ENCODE peak calls at places on chromosomes 2 and 18, in eight cellular contexts. A, J, T, K, O, U, R and L are unnamed samples.

GRCh38 chr2:10120158-10120937 is 2.2 kb upstream of the RRM2 start:
- DNase-seq in A (no peak), J (peak), T (peak), K (peak), O (peak), U (peak), R (peak), L (peak)

GRCh38 chr18:7273301-7273911 is 42.5 kb downstream of the LRRC30 start:
- DNase-seq in A (peak), J (peak), T (peak), K (no peak), O (no peak), U (peak), R (no peak), L (peak)

GRCh38 chr2:9782197-9782719 is 61.0 kb upstream of the TAF1B start:
- DNase-seq in A (no peak), J (no peak), T (no peak), K (peak), O (no peak), U (no peak), R (no peak), L (no peak)

GRCh38 chr2:99576775-99577174 is 87.0 kb upstream of the REV1 start:
- DNase-seq in A (no peak), J (no peak), T (no peak), K (no peak), O (no peak), U (no peak), R (no peak), L (no peak)

GRCh38 chr18:63301458-63301857 is 18.1 kb downstream of the BCL2 start:
- DNase-seq in A (no peak), J (no peak), T (no peak), K (no peak), O (no peak), U (peak), R (no peak), L (no peak)

GRCh38 chr18:61821748-61822147 is 71.1 kb downstream of the RNF152 start:
- DNase-seq in A (no peak), J (no peak), T (no peak), K (no peak), O (no peak), U (no peak), R (no peak), L (no peak)

GRCh38 chr2:239928457-239929350 is 96.4 kb downstream of the NDUFA10 start:
- DNase-seq in A (no peak), J (no peak), T (no peak), K (no peak), O (no peak), U (no peak), R (no peak), L (no peak)

GRCh38 chr2:26179446-26179907 is 6.6 kb downstream of the GAREM2 start:
- DNase-seq in A (no peak), J (no peak), T (no peak), K (no peak), O (no peak), U (no peak), R (no peak), L (no peak)

GRCh38 chr18:54251606-54252400 is 17.5 kb upstream of the POLI start:
- DNase-seq in A (no peak), J (no peak), T (no peak), K (no peak), O (no peak), U (no peak), R (no peak), L (no peak)

GRCh38 chr2:228613133-228613532 is 431.6 kb upstream of the SPHKAP start:
- DNase-seq in A (peak), J (peak), T (peak), K (no peak), O (no peak), U (peak), R (no peak), L (peak)

GRCh38 chr2:25514043-25514627 is 159.2 kb downstream of the DTNB start:
- DNase-seq in A (no peak), J (no peak), T (no peak), K (no peak), O (no peak), U (no peak), R (peak), L (no peak)

GRCh38 chr2:45154144-45154543 is 144.9 kb upstream of the SIX2 start:
- DNase-seq in A (no peak), J (no peak), T (no peak), K (no peak), O (no peak), U (no peak), R (no peak), L (no peak)

GRCh38 chr2:96916156-96917007 is 46.5 kb upstream of the SEMA4C start:
- DNase-seq in A (no peak), J (no peak), T (no peak), K (no peak), O (no peak), U (no peak), R (no peak), L (no peak)

GRCh38 chr2:240792658-240793312 is 27.2 kb downstream of the KIF1A start:
- DNase-seq in A (no peak), J (no peak), T (no peak), K (no peak), O (no peak), U (no peak), R (no peak), L (no peak)

GRCh38 chr2:129753261-129753660 is 226.2 kb upstream of the RAB6C start:
- DNase-seq in A (no peak), J (no peak), T (no peak), K (no peak), O (no peak), U (no peak), R (no peak), L (no peak)

GRCh38 chr2:129751409-129751808 is 228.1 kb upstream of the RAB6C start:
- DNase-seq in A (no peak), J (no peak), T (no peak), K (no peak), O (no peak), U (no peak), R (no peak), L (no peak)

GRCh38 chr2:129754431-129754830 is 225.0 kb upstream of the RAB6C start:
- DNase-seq in A (no peak), J (no peak), T (no peak), K (no peak), O (no peak), U (no peak), R (no peak), L (no peak)

GRCh38 chr2:129754831-129755230 is 224.6 kb upstream of the RAB6C start:
- DNase-seq in A (no peak), J (no peak), T (no peak), K (no peak), O (no peak), U (no peak), R (no peak), L (no peak)

DNA sequence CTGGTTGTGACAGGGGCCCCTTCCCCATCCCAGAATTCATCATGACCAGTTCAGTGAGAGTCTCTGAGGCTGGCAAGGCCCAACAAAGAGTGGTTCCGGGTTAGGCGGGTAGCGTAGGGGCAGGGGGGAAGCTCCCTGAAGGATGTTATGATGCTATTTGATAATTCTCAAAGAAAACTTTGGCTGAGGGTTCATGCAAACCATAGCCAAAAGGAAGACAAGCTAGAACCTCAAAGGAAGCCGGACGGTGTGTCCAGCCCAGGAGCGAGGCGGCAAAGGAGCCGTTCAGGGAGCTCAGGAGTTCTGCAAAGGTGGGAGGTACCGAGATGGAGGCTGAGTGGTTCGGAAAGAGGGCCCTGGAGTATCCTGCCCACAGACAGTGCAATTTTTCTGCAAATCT is 226.8 kb upstream of the RAB6C start:
- DNase-seq in A (no peak), J (no peak), T (no peak), K (no peak), O (no peak), U (no peak), R (no peak), L (no peak)
- TF ChIP-seq CTCF in A (no peak), J (no peak), T (no peak), K (no peak), O (no peak), U (no peak), R (no peak), L (no peak)

DNA sequence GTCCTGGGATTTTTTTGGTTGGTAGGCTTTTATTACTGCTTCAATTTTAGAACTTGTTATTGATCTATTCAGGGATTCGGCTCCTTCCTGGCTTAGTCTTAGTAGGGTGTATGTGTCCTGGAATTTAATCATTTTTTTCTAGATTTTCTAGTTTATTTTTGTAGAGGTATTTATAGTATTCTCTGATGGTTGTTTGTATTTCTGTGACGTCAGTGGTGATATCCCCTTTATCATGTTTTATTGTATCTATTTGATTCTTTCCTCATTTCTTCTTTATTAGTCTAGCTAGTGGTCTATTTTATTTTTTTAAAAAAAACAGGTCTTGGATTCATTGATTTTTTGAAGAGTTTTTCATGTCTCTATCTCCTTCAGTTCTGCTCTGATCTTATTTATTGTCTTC is 193.3 kb upstream of the MAP2 start:
- DNase-seq in A (no peak), J (no peak), T (no peak), K (no peak), O (no peak), U (no peak), R (no peak), L (no peak)
- TF ChIP-seq CTCF in A (no peak), J (no peak), T (no peak), K (no peak), O (no peak), U (no peak), R (no peak), L (no peak)

GRCh38 chr18:45916302-45916701 is 50.8 kb downstream of the EPG5 start:
- DNase-seq in A (no peak), J (no peak), T (no peak), K (no peak), O (no peak), U (no peak), R (no peak), L (no peak)

GRCh38 chr18:45913276-45913675 is 53.9 kb downstream of the EPG5 start:
- DNase-seq in A (no peak), J (no peak), T (no peak), K (no peak), O (no peak), U (no peak), R (no peak), L (no peak)

GRCh38 chr18:45910405-45911023 is 56.6 kb downstream of the EPG5 start:
- DNase-seq in A (no peak), J (peak), T (peak), K (peak), O (peak), U (peak), R (peak), L (peak)
- TF ChIP-seq CTCF in A (peak), J (peak), T (peak), K (peak), O (peak), U (peak), R (peak), L (peak)

DNA sequence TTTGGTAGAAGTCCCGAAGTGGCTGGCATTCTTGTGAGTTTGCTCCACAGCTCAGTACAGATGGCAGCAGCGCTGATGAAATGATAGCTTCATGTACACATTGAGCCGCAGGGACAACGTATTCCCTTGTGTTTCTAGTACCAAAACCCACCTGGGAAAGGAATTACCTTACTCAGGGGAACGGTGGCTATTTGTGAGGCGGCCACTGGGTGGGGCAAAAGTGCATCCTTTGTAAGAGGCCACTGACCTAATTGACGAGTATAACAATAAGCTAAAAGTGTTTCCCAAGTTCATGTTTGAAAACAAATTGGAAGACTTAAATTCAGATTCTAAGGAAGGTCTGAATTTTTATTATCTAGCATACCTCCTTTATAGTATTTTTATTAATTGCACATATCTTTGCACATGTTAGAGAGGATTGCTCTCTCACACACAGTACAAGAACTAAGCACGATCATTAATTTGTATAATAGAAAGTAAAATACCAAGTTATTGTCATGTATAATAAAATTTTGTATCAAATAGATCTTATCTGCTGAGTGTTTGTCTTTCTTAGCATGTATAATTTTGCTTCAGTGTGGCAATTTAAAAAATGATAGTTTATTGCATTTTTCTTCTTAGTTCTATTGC is 25.3 kb upstream of the CDH7 start:
- DNase-seq in A (no peak), J (no peak), T (no peak), K (no peak), O (peak), U (no peak), R (no peak), L (no peak)
- TF ChIP-seq CTCF in A (no peak), J (no peak), T (no peak), K (no peak), O (no peak), U (peak), R (peak), L (peak)

DNA sequence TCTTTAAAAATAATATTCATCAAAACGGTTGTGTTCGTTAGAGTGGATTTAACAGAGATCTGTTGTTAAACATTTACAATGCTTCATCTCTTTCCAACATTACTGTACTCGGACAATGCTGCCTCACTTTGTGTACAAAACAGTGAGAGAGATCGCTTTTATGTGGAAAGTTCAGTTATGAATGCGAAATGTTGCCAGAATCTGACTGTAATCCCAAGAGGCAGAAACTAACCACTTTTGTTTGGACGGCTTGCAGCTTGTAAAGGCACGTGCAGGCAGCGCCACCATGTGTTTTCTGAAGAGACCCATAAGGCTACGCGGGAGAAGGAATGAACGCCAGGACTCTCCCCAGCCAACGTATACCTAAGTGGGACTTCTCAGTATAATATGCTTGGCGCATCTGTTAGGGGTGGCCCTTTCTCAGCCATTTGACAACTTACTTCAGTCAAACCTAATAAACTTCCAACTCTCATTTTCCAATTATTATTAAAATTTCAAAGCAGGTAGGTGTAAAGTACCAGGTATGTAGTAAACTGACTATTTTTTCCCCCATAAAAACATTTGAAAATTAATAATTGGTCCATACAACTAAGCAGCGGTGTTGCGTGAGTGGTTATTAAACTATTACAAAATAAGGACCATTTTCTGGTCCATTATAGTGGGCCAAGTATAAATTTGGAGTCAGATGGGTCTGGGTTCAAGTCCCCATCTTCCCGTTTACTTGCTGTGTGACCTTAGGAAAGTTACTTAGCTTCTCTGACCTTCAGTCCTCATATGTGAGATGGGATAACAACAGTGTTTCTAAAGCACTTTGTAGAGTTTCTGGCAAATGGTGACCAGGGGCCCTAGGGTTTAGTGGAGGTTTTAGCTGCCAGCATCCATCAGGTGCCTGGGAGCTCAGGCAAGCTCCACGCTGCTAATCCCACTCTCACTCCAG is 5.6 kb upstream of the NAPG start:
- DNase-seq in A (peak), J (peak), T (peak), K (peak), O (peak), U (peak), R (peak), L (peak)
- TF ChIP-seq CTCF in A (peak), J (peak), T (peak), K (peak), O (peak), U (peak), R (peak), L (peak)

DNA sequence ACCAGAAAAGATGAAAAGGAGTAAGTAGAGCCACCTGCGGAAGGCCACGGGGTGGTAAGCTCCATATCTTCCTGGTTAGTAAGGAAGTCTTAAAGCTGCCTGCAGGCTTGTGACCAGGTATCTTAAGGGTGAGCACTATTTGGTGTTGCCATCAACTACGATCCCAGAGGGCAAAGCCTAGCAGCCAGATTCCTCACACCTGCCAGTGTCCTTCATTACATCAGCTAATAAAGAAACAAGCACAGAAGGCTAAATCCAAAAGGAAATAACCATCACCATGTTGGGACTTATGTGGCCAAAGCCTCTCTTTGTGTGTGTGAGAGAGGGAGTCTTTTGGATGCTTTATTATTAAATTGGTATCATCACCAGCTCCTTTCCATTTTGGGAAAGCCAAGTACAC is 123.5 kb downstream of the ALK start:
- DNase-seq in A (no peak), J (no peak), T (no peak), K (no peak), O (no peak), U (no peak), R (no peak), L (no peak)
- TF ChIP-seq CTCF in A (no peak), J (no peak), T (no peak), K (no peak), O (no peak), U (no peak), R (no peak), L (no peak)

GRCh38 chr2:128724547-128724946 is 405.9 kb upstream of the HS6ST1 start:
- DNase-seq in A (no peak), J (no peak), T (no peak), K (no peak), O (no peak), U (no peak), R (no peak), L (no peak)

GRCh38 chr2:128717758-128718710 is 399.4 kb upstream of the HS6ST1 start:
- DNase-seq in A (no peak), J (no peak), T (no peak), K (no peak), O (no peak), U (no peak), R (no peak), L (no peak)

GRCh38 chr2:128722469-128722868 is 403.8 kb upstream of the HS6ST1 start:
- DNase-seq in A (no peak), J (no peak), T (no peak), K (no peak), O (no peak), U (no peak), R (no peak), L (no peak)

GRCh38 chr2:128716371-128716770 is 397.7 kb upstream of the HS6ST1 start:
- DNase-seq in A (no peak), J (no peak), T (no peak), K (no peak), O (no peak), U (no peak), R (no peak), L (no peak)

DNA sequence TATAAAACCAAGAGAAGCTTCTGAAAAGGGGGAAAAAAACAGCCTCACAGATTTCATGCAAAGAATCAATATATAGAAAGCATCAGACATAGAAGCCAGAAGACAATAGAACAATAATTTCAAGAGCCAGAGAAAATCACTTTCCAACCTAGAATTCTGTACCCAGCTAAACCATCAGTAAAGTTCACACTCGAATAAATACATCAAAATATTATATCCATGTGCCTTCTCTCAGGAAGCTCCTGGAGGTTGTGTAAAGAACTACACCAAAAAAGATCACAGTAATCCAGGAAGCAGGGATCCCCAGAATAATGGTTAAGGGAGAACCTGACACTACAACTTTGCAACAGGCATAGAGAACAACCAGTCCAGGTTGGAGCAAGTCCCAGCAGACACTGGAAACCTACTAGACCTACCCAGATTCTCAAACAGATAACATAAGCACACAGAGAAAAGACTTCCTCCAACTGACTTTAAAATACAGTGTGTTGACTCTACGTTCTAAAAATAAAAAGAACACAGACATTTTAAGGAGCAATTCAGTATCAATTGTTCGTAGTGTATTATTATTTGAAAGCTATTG is 401.9 kb upstream of the HS6ST1 start:
- DNase-seq in A (no peak), J (no peak), T (no peak), K (no peak), O (no peak), U (no peak), R (no peak), L (no peak)
- TF ChIP-seq CTCF in A (peak), J (peak), T (peak), K (no peak), O (peak), U (peak), R (no peak), L (no peak)

GRCh38 chr2:160429248-160430000 is 64.2 kb downstream of the RBMS1 start:
- DNase-seq in A (no peak), J (peak), T (peak), K (no peak), O (peak), U (no peak), R (peak), L (peak)
- TF ChIP-seq CTCF in A (peak), J (peak), T (peak), K (peak), O (peak), U (peak), R (peak), L (peak)